ENCODE peak calls at places on chromosomes 11 and 22, in five cellular contexts. U is T-helper 9 cell; N is CD4-positive, CD25-positive, alpha-beta regulatory T cell; P is activated CD4-positive, alpha-beta T cell treated with anti-CD3 and anti-CD28 coated beads, Interleukin-2, amount 50 U/mL, for 24 hours; S is kidney tubule cell. J is an unnamed sample.

GRCh38 chr22:27105142-27106025 is 448.0 kb downstream of the MIAT start:
- DNase-seq in U (no peak), N (no peak), P (no peak), S (peak; percentile 43), J (no peak)

GRCh38 chr11:75524576-75525432 is 937 bp downstream of the GDPD5 start:
- DNase-seq in U (peak; percentile 34), N (peak; percentile 41), P (no peak), S (peak; percentile 60), J (peak; percentile 71)

GRCh38 chr11:92266821-92267220 is 42.2 kb downstream of the FAT3 start:
- DNase-seq in U (no peak), N (no peak), P (no peak), S (peak; percentile 35), J (no peak)

GRCh38 chr11:64246874-64247728 is at the start of gene PPP1R14B:
- DNase-seq in U (peak; percentile 71), N (peak; percentile 71), P (peak; percentile 71), S (peak; percentile 89), J (peak; percentile 91)

GRCh38 chr22:22002526-22003055 is 20.0 kb upstream of the TOP3B start:
- DNase-seq in U (no peak), N (no peak), P (no peak), S (no peak), J (no peak)

GRCh38 chr11:63146586-63146985 is 2.6 kb upstream of the SLC22A24 start:
- DNase-seq in U (no peak), N (no peak), P (no peak), S (no peak), J (no peak)

GRCh38 chr11:47333526-47333845 is 19.0 kb downstream of the MYBPC3 start:
- DNase-seq in U (no peak), N (no peak), P (no peak), S (no peak), J (no peak)

GRCh38 chr11:56750190-56750589 is 1.7 kb upstream of the OR9G4 start:
- DNase-seq in U (no peak), N (no peak), P (no peak), S (no peak), J (no peak)

GRCh38 chr22:49291781-49292180 is 535.9 kb downstream of the BRD1 start:
- DNase-seq in U (no peak), N (no peak), P (no peak), S (no peak), J (no peak)

GRCh38 chr11:122100222-122101080 is 15.6 kb downstream of the BLID start:
- DNase-seq in U (no peak), N (no peak), P (no peak), S (no peak), J (no peak)

GRCh38 chr11:60978546-60979380 is 7.3 kb downstream of the CD6 start:
- DNase-seq in U (peak; percentile 34), N (no peak), P (peak; percentile 79), S (no peak), J (no peak)

GRCh38 chr11:34940026-34940677 is 23.7 kb downstream of the PDHX start:
- DNase-seq in U (no peak), N (no peak), P (no peak), S (no peak), J (no peak)

GRCh38 chr11:87351671-87352070 is 313.9 kb downstream of the TMEM135 start:
- DNase-seq in U (no peak), N (no peak), P (no peak), S (no peak), J (peak; percentile 64)

GRCh38 chr11:69035959-69036340 is 12.8 kb upstream of the TPCN2 start:
- DNase-seq in U (no peak), N (no peak), P (no peak), S (no peak), J (no peak)

GRCh38 chr11:8201524-8202365 is 32.9 kb upstream of the RIC3 start:
- DNase-seq in U (no peak), N (no peak), P (no peak), S (no peak), J (no peak)

GRCh38 chr11:35017528-35018342 is 101.3 kb downstream of the PDHX start:
- DNase-seq in U (no peak), N (no peak), P (no peak), S (no peak), J (no peak)

GRCh38 chr11:65112551-65113360 is 1.1 kb downstream of the TM7SF2 start:
- DNase-seq in U (peak; percentile 76), N (peak; percentile 78), P (peak; percentile 57), S (peak; percentile 62), J (peak; percentile 67)

GRCh38 chr22:47001288-47001687 is 238.8 kb downstream of the TBC1D22A start:
- DNase-seq in U (no peak), N (no peak), P (no peak), S (no peak), J (no peak)

GRCh38 chr11:5809905-5810792 is 1.4 kb downstream of the OR52N2 start:
- DNase-seq in U (no peak), N (no peak), P (no peak), S (no peak), J (no peak)

GRCh38 chr11:93131709-93132108 is 66.1 kb downstream of the SLC36A4 start:
- DNase-seq in U (no peak), N (no peak), P (no peak), S (no peak), J (peak; percentile 8)

GRCh38 chr11:43904737-43905515 is 24.3 kb downstream of the ALKBH3 start:
- DNase-seq in U (no peak), N (no peak), P (no peak), S (no peak), J (no peak)

GRCh38 chr11:69486056-69486772 is 4.8 kb downstream of the LINC01488 start:
- DNase-seq in U (no peak), N (no peak), P (no peak), S (no peak), J (no peak)

GRCh38 chr11:11265994-11266606 is 87.0 kb downstream of the CSNK2A3 start:
- DNase-seq in U (peak; percentile 58), N (peak; percentile 38), P (peak; percentile 39), S (peak; percentile 57), J (peak; percentile 70)

GRCh38 chr11:121416909-121417567 is 35.1 kb upstream of the SORL1 start:
- DNase-seq in U (peak; percentile 26), N (peak; percentile 24), P (peak; percentile 13), S (peak; percentile 88), J (peak; percentile 98)

GRCh38 chr11:35337136-35337918 is 82.0 kb downstream of the SLC1A2 start:
- DNase-seq in U (no peak), N (no peak), P (peak; percentile 40), S (peak; percentile 98), J (peak; percentile 97)

GRCh38 chr22:42080287-42080686 is 787 bp downstream of the SMDT1 start:
- DNase-seq in U (no peak), N (no peak), P (no peak), S (peak; percentile 41), J (peak; percentile 8)

GRCh38 chr11:129543515-129544290 is 168.1 kb downstream of the BARX2 start:
- DNase-seq in U (no peak), N (no peak), P (no peak), S (no peak), J (no peak)

GRCh38 chr22:44331881-44332714 is 19.3 kb upstream of the SHISAL1 start:
- DNase-seq in U (no peak), N (no peak), P (no peak), S (no peak), J (peak; percentile 11)

GRCh38 chr22:48492371-48493320 is 1335.0 kb downstream of the BRD1 start:
- DNase-seq in U (no peak), N (peak; percentile 3), P (no peak), S (peak; percentile 70), J (peak; percentile 58)

GRCh38 chr22:49169074-49169744 is 658.5 kb downstream of the BRD1 start:
- DNase-seq in U (no peak), N (no peak), P (no peak), S (no peak), J (no peak)

GRCh38 chr11:131099013-131099412 is 182.7 kb upstream of the SNX19 start:
- DNase-seq in U (no peak), N (no peak), P (no peak), S (peak; percentile 59), J (peak; percentile 92)